ENCODE peak calls at places on chromosomes 5 and 9, in nine cellular contexts. Q is erythroblast, O is G401, Y is tibial nerve, X is colonic mucosa, T is brain microvascular endothelial cell, E is KBM-7, A is HepG2, V is skeletal muscle cell. N is an unnamed sample.

GRCh38 chr5:169970911-169971436 is 9.3 kb downstream of the INSYN2B start:
- DNase-seq in Q (no peak), O (no peak), Y (no peak), X (no peak), T (peak; percentile 58), E (no peak), A (no peak), V (peak; percentile 51), N (peak; percentile 71)

GRCh38 chr9:95517559-95517933 is 775 bp upstream of the PTCH1 start:
- DNase-seq in Q (no peak), O (peak; percentile 38), Y (no peak), X (no peak), T (no peak), E (no peak), A (no peak), V (no peak), N (no peak)

GRCh38 chr5:141692919-141693848 is 11.2 kb upstream of the ARAP3 start:
- DNase-seq in Q (no peak), O (no peak), Y (no peak), X (no peak), T (no peak), E (no peak), A (no peak), V (no peak), N (peak; percentile 43)

GRCh38 chr5:56166671-56167070 is 66.5 kb downstream of the ANKRD55 start:
- DNase-seq in Q (no peak), O (no peak), Y (no peak), X (no peak), T (no peak), E (no peak), A (no peak), V (no peak), N (no peak)

GRCh38 chr5:177452688-177453638 is 6.3 kb downstream of the PRR7 start:
- DNase-seq in Q (no peak), O (no peak), Y (no peak), X (no peak), T (no peak), E (no peak), A (no peak), V (no peak), N (no peak)

GRCh38 chr5:9776525-9776924 is 146.4 kb upstream of the TAS2R1 start:
- DNase-seq in Q (no peak), O (no peak), Y (no peak), X (no peak), T (peak; percentile 32), E (no peak), A (no peak), V (peak; percentile 43), N (no peak)

GRCh38 chr9:2120926-2121689 is 106.0 kb downstream of the SMARCA2 start:
- DNase-seq in Q (no peak), O (no peak), Y (no peak), X (no peak), T (peak; percentile 32), E (no peak), A (no peak), V (no peak), N (no peak)

GRCh38 chr5:130116972-130117371 is 212.7 kb downstream of the CHSY3 start:
- DNase-seq in Q (no peak), O (no peak), Y (no peak), X (no peak), T (no peak), E (no peak), A (no peak), V (no peak), N (no peak)

GRCh38 chr5:128290152-128290858 is 206.7 kb downstream of the SLC12A2 start:
- DNase-seq in Q (no peak), O (no peak), Y (no peak), X (no peak), T (no peak), E (no peak), A (no peak), V (no peak), N (peak; percentile 85)

GRCh38 chr9:70021026-70021571 is 22.5 kb upstream of the MAMDC2 start:
- DNase-seq in Q (no peak), O (no peak), Y (peak; percentile 67), X (no peak), T (peak; percentile 89), E (no peak), A (no peak), V (peak; percentile 69), N (peak; percentile 94)

GRCh38 chr5:96931605-96932004 is 4.3 kb upstream of the LNPEP start:
- DNase-seq in Q (no peak), O (no peak), Y (no peak), X (no peak), T (no peak), E (peak; percentile 72), A (no peak), V (no peak), N (no peak)

GRCh38 chr9:114315723-114316363 is 7.1 kb upstream of the ORM1 start:
- DNase-seq in Q (no peak), O (no peak), Y (no peak), X (peak; percentile 4), T (no peak), E (no peak), A (no peak), V (no peak), N (no peak)

GRCh38 chr5:1315018-1315708 is 20.3 kb upstream of the TERT start:
- DNase-seq in Q (no peak), O (no peak), Y (no peak), X (no peak), T (no peak), E (no peak), A (no peak), V (no peak), N (no peak)

GRCh38 chr5:5221731-5222130 is 81.6 kb downstream of the ADAMTS16 start:
- DNase-seq in Q (no peak), O (peak; percentile 15), Y (no peak), X (no peak), T (peak; percentile 58), E (no peak), A (no peak), V (no peak), N (no peak)

GRCh38 chr9:69919461-69920061 is 98.9 kb downstream of the CFAP95 start:
- DNase-seq in Q (peak; percentile 62), O (peak; percentile 75), Y (no peak), X (no peak), T (peak; percentile 38), E (peak; percentile 66), A (peak; percentile 50), V (no peak), N (peak; percentile 54)

GRCh38 chr9:114430443-114430842 is 42.7 kb upstream of the AKNA start:
- DNase-seq in Q (no peak), O (no peak), Y (no peak), X (no peak), T (no peak), E (no peak), A (no peak), V (no peak), N (no peak)

GRCh38 chr5:95403996-95404395 is 12.8 kb downstream of the FAM81B start:
- DNase-seq in Q (no peak), O (no peak), Y (no peak), X (no peak), T (no peak), E (no peak), A (no peak), V (peak; percentile 6), N (peak; percentile 21)

GRCh38 chr5:65020492-65020891 is 251.8 kb downstream of the CWC27 start:
- DNase-seq in Q (no peak), O (no peak), Y (no peak), X (no peak), T (no peak), E (no peak), A (no peak), V (peak; percentile 28), N (no peak)

GRCh38 chr5:65818592-65818991 is 96.6 kb downstream of the NLN start:
- DNase-seq in Q (no peak), O (no peak), Y (no peak), X (peak; percentile 84), T (no peak), E (no peak), A (peak; percentile 32), V (no peak), N (no peak)

GRCh38 chr5:151740336-151740942 is 18.0 kb downstream of the ATOX1 start:
- DNase-seq in Q (peak; percentile 80), O (peak; percentile 75), Y (peak; percentile 29), X (peak; percentile 45), T (peak; percentile 91), E (peak; percentile 67), A (peak; percentile 30), V (peak; percentile 91), N (peak; percentile 94)

GRCh38 chr9:112894031-112894430 is 3.4 kb upstream of the SLC46A2 start:
- DNase-seq in Q (no peak), O (no peak), Y (no peak), X (no peak), T (peak; percentile 16), E (no peak), A (no peak), V (peak; percentile 12), N (peak; percentile 24)

GRCh38 chr9:89779416-89779815 is 174.6 kb downstream of the GADD45G start:
- DNase-seq in Q (no peak), O (no peak), Y (no peak), X (no peak), T (no peak), E (no peak), A (no peak), V (no peak), N (no peak)

GRCh38 chr5:55123365-55123764 is 20.9 kb downstream of the GZMA start:
- DNase-seq in Q (no peak), O (no peak), Y (no peak), X (no peak), T (no peak), E (no peak), A (no peak), V (no peak), N (no peak)

GRCh38 chr9:99820330-99821186 is 1.1 kb upstream of the NR4A3 start:
- DNase-seq in Q (peak; percentile 74), O (no peak), Y (no peak), X (peak; percentile 72), T (peak; percentile 71), E (peak; percentile 62), A (peak; percentile 47), V (peak; percentile 61), N (peak; percentile 53)

GRCh38 chr5:177600458-177601018 is 606 bp downstream of the B4GALT7 start:
- DNase-seq in Q (no peak), O (peak; percentile 25), Y (no peak), X (no peak), T (peak; percentile 28), E (peak; percentile 47), A (no peak), V (no peak), N (peak; percentile 12)

GRCh38 chr5:139140631-139141071 is 57.5 kb downstream of the SIL1 start:
- DNase-seq in Q (no peak), O (peak; percentile 70), Y (no peak), X (no peak), T (no peak), E (peak; percentile 10), A (no peak), V (no peak), N (no peak)

GRCh38 chr9:7163957-7164356 is 406.2 kb downstream of the KDM4C start:
- DNase-seq in Q (no peak), O (no peak), Y (no peak), X (no peak), T (no peak), E (no peak), A (no peak), V (no peak), N (no peak)

GRCh38 chr5:177232761-177233160 is 70.8 kb downstream of the RAB24 start:
- DNase-seq in Q (no peak), O (peak; percentile 43), Y (no peak), X (no peak), T (peak; percentile 35), E (no peak), A (no peak), V (peak; percentile 14), N (peak; percentile 18)

GRCh38 chr5:154741415-154741814 is 13.8 kb upstream of the LARP1 start:
- DNase-seq in Q (no peak), O (no peak), Y (no peak), X (no peak), T (no peak), E (no peak), A (no peak), V (no peak), N (no peak)

GRCh38 chr9:33263936-33264472 is 504 bp downstream of the BAG1 start:
- DNase-seq in Q (peak; percentile 80), O (peak; percentile 35), Y (no peak), X (peak; percentile 73), T (no peak), E (peak; percentile 46), A (peak; percentile 10), V (no peak), N (no peak)

GRCh38 chr5:26572486-26572885 is 465.9 kb downstream of the CDH9 start:
- DNase-seq in Q (no peak), O (no peak), Y (no peak), X (no peak), T (no peak), E (no peak), A (no peak), V (no peak), N (no peak)